ENCODE peak calls at places on chromosome 16, in four cellular contexts. One of them, this sample, is unnamed.

GRCh38 chr16:2343211-2343610 is 2.7 kb upstream of the ABCA3 start:
- DNase-seq in activated naive CD8-positive, alpha-beta T cell treated with anti-CD3 and anti-CD28 coated beads, Interleukin-2, amount 50 U/mL, for 16 hours: no peak
- DNase-seq in KBM-7: no peak
- DNase-seq in left lobe of liver: no peak
- DNase-seq in this sample: no peak

GRCh38 chr16:80993293-80993691 is 13.4 kb downstream of the CMC2 start:
- DNase-seq in activated naive CD8-positive, alpha-beta T cell treated with anti-CD3 and anti-CD28 coated beads, Interleukin-2, amount 50 U/mL, for 16 hours: no peak
- DNase-seq in KBM-7: no peak
- DNase-seq in left lobe of liver: no peak
- DNase-seq in this sample: no peak

GRCh38 chr16:6345090-6345489 is 987.6 kb upstream of the RBFOX1 start:
- DNase-seq in activated naive CD8-positive, alpha-beta T cell treated with anti-CD3 and anti-CD28 coated beads, Interleukin-2, amount 50 U/mL, for 16 hours: no peak
- DNase-seq in KBM-7: no peak
- DNase-seq in left lobe of liver: no peak
- DNase-seq in this sample: no peak

GRCh38 chr16:67841816-67842508 is at the start of gene THAP11:
- DNase-seq in activated naive CD8-positive, alpha-beta T cell treated with anti-CD3 and anti-CD28 coated beads, Interleukin-2, amount 50 U/mL, for 16 hours: peak; percentile 81
- DNase-seq in KBM-7: peak; percentile 97
- DNase-seq in left lobe of liver: peak; percentile 95
- DNase-seq in this sample: peak; percentile 95

GRCh38 chr16:59412275-59412841 is 678.2 kb upstream of the GOT2 start:
- DNase-seq in activated naive CD8-positive, alpha-beta T cell treated with anti-CD3 and anti-CD28 coated beads, Interleukin-2, amount 50 U/mL, for 16 hours: no peak
- DNase-seq in KBM-7: no peak
- DNase-seq in left lobe of liver: no peak
- DNase-seq in this sample: no peak

GRCh38 chr16:5428932-5429331 is 331.3 kb upstream of the EEF2KMT start:
- DNase-seq in activated naive CD8-positive, alpha-beta T cell treated with anti-CD3 and anti-CD28 coated beads, Interleukin-2, amount 50 U/mL, for 16 hours: no peak
- DNase-seq in KBM-7: no peak
- DNase-seq in left lobe of liver: no peak
- DNase-seq in this sample: no peak

GRCh38 chr16:55367301-55367745 is 43.3 kb downstream of the IRX6 start:
- DNase-seq in activated naive CD8-positive, alpha-beta T cell treated with anti-CD3 and anti-CD28 coated beads, Interleukin-2, amount 50 U/mL, for 16 hours: no peak
- DNase-seq in KBM-7: no peak
- DNase-seq in left lobe of liver: no peak
- DNase-seq in this sample: no peak

GRCh38 chr16:2121853-2122252 is 13.8 kb downstream of the PKD1 start:
- DNase-seq in activated naive CD8-positive, alpha-beta T cell treated with anti-CD3 and anti-CD28 coated beads, Interleukin-2, amount 50 U/mL, for 16 hours: no peak
- DNase-seq in KBM-7: no peak
- DNase-seq in left lobe of liver: no peak
- DNase-seq in this sample: no peak

GRCh38 chr16:17358846-17359245 is 111.9 kb downstream of the XYLT1 start:
- DNase-seq in activated naive CD8-positive, alpha-beta T cell treated with anti-CD3 and anti-CD28 coated beads, Interleukin-2, amount 50 U/mL, for 16 hours: no peak
- DNase-seq in KBM-7: no peak
- DNase-seq in left lobe of liver: no peak
- DNase-seq in this sample: no peak

GRCh38 chr16:55421225-55421624 is 57.8 kb upstream of the MMP2 start:
- DNase-seq in activated naive CD8-positive, alpha-beta T cell treated with anti-CD3 and anti-CD28 coated beads, Interleukin-2, amount 50 U/mL, for 16 hours: no peak
- DNase-seq in KBM-7: no peak
- DNase-seq in left lobe of liver: no peak
- DNase-seq in this sample: no peak

GRCh38 chr16:77212736-77213541 is 13.7 kb downstream of the SYCE1L start:
- DNase-seq in activated naive CD8-positive, alpha-beta T cell treated with anti-CD3 and anti-CD28 coated beads, Interleukin-2, amount 50 U/mL, for 16 hours: peak; percentile 35
- DNase-seq in KBM-7: peak; percentile 75
- DNase-seq in left lobe of liver: no peak
- DNase-seq in this sample: no peak

GRCh38 chr16:728131-728889 is 1.4 kb downstream of the HAGHL start:
- DNase-seq in activated naive CD8-positive, alpha-beta T cell treated with anti-CD3 and anti-CD28 coated beads, Interleukin-2, amount 50 U/mL, for 16 hours: no peak
- DNase-seq in KBM-7: peak; percentile 70
- DNase-seq in left lobe of liver: no peak
- DNase-seq in this sample: peak; percentile 83

GRCh38 chr16:81567987-81568748 is 123.6 kb downstream of the CMIP start:
- DNase-seq in activated naive CD8-positive, alpha-beta T cell treated with anti-CD3 and anti-CD28 coated beads, Interleukin-2, amount 50 U/mL, for 16 hours: no peak
- DNase-seq in KBM-7: no peak
- DNase-seq in left lobe of liver: no peak
- DNase-seq in this sample: peak; percentile 57

GRCh38 chr16:56307534-56307873 is 116.2 kb downstream of the GNAO1 start:
- DNase-seq in activated naive CD8-positive, alpha-beta T cell treated with anti-CD3 and anti-CD28 coated beads, Interleukin-2, amount 50 U/mL, for 16 hours: no peak
- DNase-seq in KBM-7: no peak
- DNase-seq in left lobe of liver: no peak
- DNase-seq in this sample: no peak

GRCh38 chr16:716250-716607 is 1.3 kb downstream of the METRN start:
- DNase-seq in activated naive CD8-positive, alpha-beta T cell treated with anti-CD3 and anti-CD28 coated beads, Interleukin-2, amount 50 U/mL, for 16 hours: no peak
- DNase-seq in KBM-7: no peak
- DNase-seq in left lobe of liver: peak; percentile 90
- DNase-seq in this sample: peak; percentile 93

GRCh38 chr16:4529085-4530060 is 9.2 kb downstream of the CDIP1 start:
- DNase-seq in activated naive CD8-positive, alpha-beta T cell treated with anti-CD3 and anti-CD28 coated beads, Interleukin-2, amount 50 U/mL, for 16 hours: no peak
- DNase-seq in KBM-7: peak; percentile 66
- DNase-seq in left lobe of liver: no peak
- DNase-seq in this sample: no peak

GRCh38 chr16:75457485-75458021 is 6.9 kb downstream of the TMEM170A start:
- DNase-seq in activated naive CD8-positive, alpha-beta T cell treated with anti-CD3 and anti-CD28 coated beads, Interleukin-2, amount 50 U/mL, for 16 hours: no peak
- DNase-seq in KBM-7: no peak
- DNase-seq in left lobe of liver: no peak
- DNase-seq in this sample: no peak

GRCh38 chr16:86722970-86723369 is 144.6 kb downstream of the FOXL1 start:
- DNase-seq in activated naive CD8-positive, alpha-beta T cell treated with anti-CD3 and anti-CD28 coated beads, Interleukin-2, amount 50 U/mL, for 16 hours: no peak
- DNase-seq in KBM-7: no peak
- DNase-seq in left lobe of liver: no peak
- DNase-seq in this sample: no peak

GRCh38 chr16:78524066-78524595 is 424.7 kb downstream of the WWOX start:
- DNase-seq in activated naive CD8-positive, alpha-beta T cell treated with anti-CD3 and anti-CD28 coated beads, Interleukin-2, amount 50 U/mL, for 16 hours: no peak
- DNase-seq in KBM-7: no peak
- DNase-seq in left lobe of liver: no peak
- DNase-seq in this sample: no peak

GRCh38 chr16:89581045-89581695 is 5.6 kb downstream of the CPNE7 start:
- DNase-seq in activated naive CD8-positive, alpha-beta T cell treated with anti-CD3 and anti-CD28 coated beads, Interleukin-2, amount 50 U/mL, for 16 hours: no peak
- DNase-seq in KBM-7: no peak
- DNase-seq in left lobe of liver: no peak
- DNase-seq in this sample: no peak

GRCh38 chr16:19210175-19210924 is 42.3 kb downstream of the SYT17 start:
- DNase-seq in activated naive CD8-positive, alpha-beta T cell treated with anti-CD3 and anti-CD28 coated beads, Interleukin-2, amount 50 U/mL, for 16 hours: no peak
- DNase-seq in KBM-7: no peak
- DNase-seq in left lobe of liver: no peak
- DNase-seq in this sample: no peak

GRCh38 chr16:84926462-84926861 is 84.9 kb downstream of the ZDHHC7 start:
- DNase-seq in activated naive CD8-positive, alpha-beta T cell treated with anti-CD3 and anti-CD28 coated beads, Interleukin-2, amount 50 U/mL, for 16 hours: no peak
- DNase-seq in KBM-7: no peak
- DNase-seq in left lobe of liver: no peak
- DNase-seq in this sample: no peak

GRCh38 chr16:84511180-84511800 is 6.8 kb upstream of the MEAK7 start:
- DNase-seq in activated naive CD8-positive, alpha-beta T cell treated with anti-CD3 and anti-CD28 coated beads, Interleukin-2, amount 50 U/mL, for 16 hours: peak; percentile 62
- DNase-seq in KBM-7: peak; percentile 86
- DNase-seq in left lobe of liver: peak; percentile 79
- DNase-seq in this sample: peak; percentile 51

GRCh38 chr16:66588981-66589713 is 9.9 kb downstream of the CMTM2 start:
- DNase-seq in activated naive CD8-positive, alpha-beta T cell treated with anti-CD3 and anti-CD28 coated beads, Interleukin-2, amount 50 U/mL, for 16 hours: no peak
- DNase-seq in KBM-7: peak; percentile 65
- DNase-seq in left lobe of liver: no peak
- DNase-seq in this sample: no peak

This sample was measured in frontal cortex.